ENCODE peak calls at places on chromosomes 12 and 14, in five cellular contexts. L is H9, J is fibroblast of lung, O is keratinocyte, R is trophoblast cell. Q is an unnamed sample.

GRCh38 chr12:66130267-66131066 is at the start of gene LLPH:
- DNase-seq in J (peak; percentile 89), R (peak; percentile 97), O (peak; percentile 55), L (peak; percentile 94), Q (peak; percentile 84)

GRCh38 chr12:89344862-89345202 is 7.5 kb downstream of the DUSP6 start:
- DNase-seq in R (no peak), J (no peak), O (no peak), L (no peak), Q (no peak)

GRCh38 chr14:54253195-54253947 is 143.4 kb upstream of the CDKN3 start:
- DNase-seq in R (peak; percentile 59), L (no peak), J (peak; percentile 98), O (peak; percentile 81), Q (peak; percentile 94)

GRCh38 chr14:69316449-69317391 is 56.8 kb downstream of the GALNT16 start:
- DNase-seq in L (peak; percentile 34), O (peak; percentile 13), J (peak; percentile 99), R (peak; percentile 26), Q (peak; percentile 86)

GRCh38 chr14:103854822-103855733 is 7.7 kb upstream of the PPP1R13B start:
- DNase-seq in O (no peak), R (peak; percentile 25), L (peak; percentile 83), J (no peak), Q (peak; percentile 91)

GRCh38 chr14:61372842-61373555 is 51.6 kb downstream of the PRKCH start:
- DNase-seq in R (no peak), L (no peak), O (no peak), J (no peak), Q (no peak)

GRCh38 chr12:108573310-108573709 is 10.9 kb downstream of the ISCU start:
- DNase-seq in J (no peak), O (no peak), R (no peak), L (no peak), Q (no peak)

GRCh38 chr12:80715850-80716249 is 862 bp upstream of the MYF5 start:
- DNase-seq in J (no peak), O (no peak), L (no peak), R (no peak), Q (no peak)

GRCh38 chr12:104637616-104638015 is 180.9 kb downstream of the CHST11 start:
- DNase-seq in R (no peak), L (no peak), J (no peak), O (no peak), Q (no peak)

GRCh38 chr12:26426652-26427051 is 231.3 kb downstream of the SSPN start:
- DNase-seq in O (no peak), J (no peak), R (no peak), L (no peak), Q (no peak)

GRCh38 chr12:124564232-124564958 is 3.0 kb downstream of the NCOR2 start:
- DNase-seq in L (no peak), O (no peak), R (no peak), J (no peak), Q (no peak)

GRCh38 chr14:35835208-35835982 is 9.3 kb downstream of the BRMS1L start:
- DNase-seq in O (no peak), R (no peak), J (no peak), L (no peak), Q (no peak)

GRCh38 chr12:127083028-127083949 is 1183.7 kb upstream of the TMEM132C start:
- DNase-seq in J (peak; percentile 84), R (peak; percentile 61), L (no peak), O (no peak), Q (no peak)

GRCh38 chr14:101017209-101017608 is 113.7 kb upstream of the RTL1 start:
- DNase-seq in O (no peak), L (peak; percentile 8), R (no peak), J (peak; percentile 69), Q (no peak)

GRCh38 chr12:15774819-15775218 is 14.4 kb downstream of the EPS8 start:
- DNase-seq in L (no peak), O (no peak), R (no peak), J (peak; percentile 45), Q (no peak)

GRCh38 chr14:94040796-94041195 is 14.7 kb downstream of the OTUB2 start:
- DNase-seq in O (no peak), L (no peak), J (no peak), R (no peak), Q (no peak)

GRCh38 chr12:46214668-46215429 is 54.0 kb downstream of the SLC38A1 start:
- DNase-seq in O (no peak), L (no peak), R (no peak), J (peak; percentile 25), Q (no peak)

GRCh38 chr12:52356031-52356761 is 11.1 kb downstream of the KRT85 start:
- DNase-seq in R (no peak), J (no peak), L (no peak), O (no peak), Q (no peak)

GRCh38 chr12:47407730-47408129 is 298.1 kb downstream of the RPAP3 start:
- DNase-seq in L (no peak), R (peak; percentile 82), J (no peak), O (no peak), Q (no peak)

GRCh38 chr12:115504241-115504941 is 773.1 kb downstream of the MED13L start:
- DNase-seq in R (no peak), L (no peak), O (no peak), J (no peak), Q (no peak)
- H2AFZ ChIP-seq in R (no peak overlapping the region), L (no peak overlapping the region), O (no peak overlapping the region), J (no peak overlapping the region), Q (no peak overlapping the region)

GRCh38 chr14:26252176-26252575 is 345.7 kb downstream of the NOVA1 start:
- DNase-seq in O (no peak), J (no peak), L (no peak), R (no peak), Q (no peak)
- H2AFZ ChIP-seq in O (no peak overlapping the region), J (no peak overlapping the region), L (no peak overlapping the region), R (no peak overlapping the region), Q (no peak overlapping the region)

DNA sequence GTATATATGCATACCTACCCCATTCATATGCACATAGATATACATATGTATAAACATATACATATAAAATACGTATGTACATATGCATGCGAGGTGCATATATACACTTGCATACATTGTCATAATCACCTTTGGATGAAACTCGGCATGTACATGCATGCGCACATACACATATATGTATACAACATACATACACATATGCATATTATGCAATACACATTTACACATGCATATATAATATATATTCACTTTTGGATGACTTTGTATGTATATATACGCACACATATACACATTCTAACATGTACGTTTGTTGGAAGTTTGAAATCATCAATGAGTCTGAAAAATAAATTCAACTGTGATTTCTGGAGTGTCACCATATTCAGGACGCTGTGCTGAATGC is 401.6 kb upstream of the TBX3 start:
- DNase-seq in J (no peak), O (no peak), L (no peak), R (no peak), Q (no peak)
- H2AFZ ChIP-seq in J (no peak overlapping the region), O (no peak overlapping the region), L (no peak overlapping the region), R (no peak overlapping the region), Q (no peak overlapping the region)

GRCh38 chr12:13005649-13006048 is 5.6 kb upstream of the HEBP1 start:
- DNase-seq in J (no peak), L (no peak), O (no peak), R (no peak), Q (no peak)

GRCh38 chr12:13004368-13004767 is 4.3 kb upstream of the HEBP1 start:
- DNase-seq in L (no peak), R (no peak), J (no peak), O (no peak), Q (no peak)

GRCh38 chr12:13002301-13003097 is 2.4 kb upstream of the HEBP1 start:
- DNase-seq in O (no peak), J (no peak), L (no peak), R (peak; percentile 71), Q (no peak)

GRCh38 chr12:13007496-13008233 is 7.6 kb upstream of the HEBP1 start:
- DNase-seq in O (no peak), J (no peak), R (peak; percentile 70), L (no peak), Q (no peak)

DNA sequence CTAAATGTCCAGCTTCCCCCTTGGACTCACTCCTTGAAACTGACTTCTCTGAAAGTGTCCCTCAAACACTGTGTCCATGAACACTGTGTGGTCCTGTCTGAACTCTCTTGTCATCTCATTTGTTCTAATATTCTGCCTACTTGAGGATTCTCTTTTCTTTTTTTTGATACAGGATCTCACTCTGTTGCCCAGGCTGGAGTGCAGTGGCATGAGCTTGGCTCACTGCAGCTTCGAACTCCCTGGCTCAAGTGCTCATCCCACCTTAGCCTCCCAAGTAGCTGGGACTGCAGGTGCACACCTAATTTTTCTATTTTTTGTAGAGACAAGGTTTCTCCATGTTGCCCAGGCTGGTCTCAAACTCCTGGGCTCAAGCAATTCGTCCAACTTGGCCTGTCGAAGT is 4.9 kb upstream of the HEBP1 start:
- DNase-seq in J (no peak), O (no peak), L (no peak), R (no peak), Q (no peak)
- H2AFZ ChIP-seq in J (no peak overlapping the region), O (no peak overlapping the region), L (no peak overlapping the region), R (no peak overlapping the region), Q (no peak overlapping the region)

GRCh38 chr12:6367065-6367968 is 8.0 kb downstream of the SCNN1A start:
- DNase-seq in J (peak; percentile 42), L (no peak), R (no peak), O (no peak), Q (no peak)
- H2AFZ ChIP-seq in J (no peak overlapping the region), L (no peak overlapping the region), R (no peak overlapping the region), O (no peak overlapping the region), Q (no peak overlapping the region)

GRCh38 chr12:113537751-113538087 is 66.0 kb upstream of the LHX5 start:
- DNase-seq in L (no peak), J (no peak), O (peak; percentile 7), R (no peak), Q (no peak)
- H2AFZ ChIP-seq in L (no peak overlapping the region), J (no peak overlapping the region), O (no peak overlapping the region), R (no peak overlapping the region), Q (no peak overlapping the region)

GRCh38 chr14:89621009-89621421 is 204.0 kb upstream of the FOXN3 start:
- DNase-seq in L (no peak), J (no peak), R (peak; percentile 58), O (no peak), Q (no peak)
- H2AFZ ChIP-seq in L (no peak overlapping the region), J (no peak overlapping the region), R (no peak overlapping the region), O (no peak overlapping the region), Q (no peak overlapping the region)

GRCh38 chr14:99522457-99522891 is 41.3 kb downstream of the CCNK start:
- DNase-seq in R (no peak), O (no peak), L (no peak), J (peak; percentile 77), Q (no peak)
- H2AFZ ChIP-seq in R (no peak overlapping the region), O (no peak overlapping the region), L (no peak overlapping the region), J (peak overlapping the region; percentile 8), Q (no peak overlapping the region)

DNA sequence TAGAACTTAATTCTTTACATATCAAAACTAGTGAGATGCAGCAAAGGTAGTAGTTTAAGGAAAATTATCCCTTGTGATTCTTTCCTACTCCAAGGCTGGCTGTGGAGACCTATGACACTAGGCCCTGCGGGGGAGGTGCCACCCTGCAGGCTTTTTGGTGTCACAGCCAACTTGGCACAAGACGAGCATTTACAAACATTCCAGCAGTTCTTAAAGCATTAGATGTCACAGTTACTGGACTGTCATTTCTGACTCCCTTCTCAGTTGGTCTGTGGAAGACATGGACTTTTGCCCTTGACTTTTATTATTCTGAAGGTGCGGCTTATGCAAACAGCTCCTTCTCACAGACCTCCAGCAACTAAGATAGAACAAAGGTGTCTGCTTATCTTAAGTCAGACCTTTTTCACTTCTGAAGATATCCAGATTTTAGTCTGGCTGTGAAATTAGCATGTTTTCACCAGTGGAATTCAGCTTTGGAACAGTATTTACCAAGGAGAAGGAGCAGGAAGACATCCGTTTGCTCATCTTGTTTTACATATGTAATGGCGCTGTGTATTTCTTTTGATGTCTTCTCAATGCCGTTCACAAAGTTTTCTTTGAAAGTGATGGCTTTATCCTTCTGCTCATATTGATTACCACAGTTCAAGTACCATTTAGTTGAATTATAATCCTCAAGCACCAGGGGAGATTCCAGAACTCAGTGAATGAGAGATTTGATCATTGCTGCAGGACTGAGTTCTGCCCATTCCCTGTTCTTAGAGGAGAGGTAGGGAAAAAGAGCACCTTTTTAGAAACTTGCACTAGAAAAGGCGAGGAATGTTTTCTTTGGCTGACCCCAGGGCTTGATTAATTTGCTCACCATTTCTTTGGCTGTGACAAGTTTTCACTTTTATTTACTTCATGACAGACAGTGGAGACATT is 17.9 kb downstream of the SRGAP1 start:
- DNase-seq in J (peak; percentile 39), O (no peak), R (peak; percentile 34), L (no peak), Q (peak; percentile 78)
- H2AFZ ChIP-seq in J (no peak overlapping the region), O (no peak overlapping the region), R (no peak overlapping the region), L (no peak overlapping the region), Q (no peak overlapping the region)

Q was measured in PC-9.